ENCODE peak calls at places on chromosomes 6 and 20, in four cellular contexts. X is NK-92 treated with Interleukin-12 subunit alpha and Interleukin-12 subunit beta, amount 100 ng/mL, for 24 hours; G is amniotic stem cell; Z is astrocyte of the spinal cord. R is an unnamed sample.

GRCh38 chr6:49766762-49767161 is 20.3 kb downstream of the PGK2 start:
- DNase-seq in Z (no peak), X (no peak), G (no peak), R (no peak)

GRCh38 chr6:140027239-140027638 is 652.8 kb upstream of the CITED2 start:
- DNase-seq in G (no peak), X (no peak), Z (no peak), R (no peak)

GRCh38 chr20:46642265-46642942 is 8.9 kb downstream of the SLC13A3 start:
- DNase-seq in Z (no peak), X (no peak), G (no peak), R (no peak)

GRCh38 chr20:37901667-37902503 is 1.0 kb upstream of the VSTM2L start:
- DNase-seq in G (no peak), Z (peak), X (no peak), R (no peak)

GRCh38 chr6:169841251-169841650 is 89.8 kb downstream of the ERMARD start:
- DNase-seq in Z (no peak), G (no peak), X (no peak), R (no peak)

GRCh38 chr20:38162149-38162548 is 2.9 kb downstream of the TGM2 start:
- DNase-seq in Z (no peak), G (no peak), X (no peak), R (no peak)

GRCh38 chr6:134706153-134706552 is 243.7 kb downstream of the ALDH8A1 start:
- DNase-seq in G (no peak), X (no peak), Z (no peak), R (no peak)

GRCh38 chr20:49747707-49748524 is 34.2 kb upstream of the B4GALT5 start:
- DNase-seq in X (no peak), G (no peak), Z (peak), R (no peak)

GRCh38 chr6:15239606-15240364 is 6.1 kb upstream of the JARID2 start:
- DNase-seq in Z (no peak), G (no peak), X (no peak), R (no peak)

R was measured in activated CD4-positive, alpha-beta T cell treated with anti-CD3 and anti-CD28 coated beads, Interleukin-2, amount 50 U/mL, for 24 hours.